ENCODE peak calls at places on chromosomes 3 and 15, in eight cellular contexts. Z, S, H, E, O, D, L and X are unnamed samples.

GRCh38 chr3:136476280-136476679 is 226.1 kb downstream of the PCCB start:
- DNase-seq in Z (no peak), S (no peak), H (no peak), E (no peak), O (no peak), D (no peak), L (no peak), X (no peak)

GRCh38 chr3:151169700-151170224 is 33.3 kb downstream of the GPR171 start:
- DNase-seq in Z (no peak), S (no peak), H (no peak), E (no peak), O (no peak), D (no peak), L (peak; percentile 14), X (no peak)

GRCh38 chr3:132652640-132653270 is 6.9 kb downstream of the ACAD11 start:
- DNase-seq in Z (no peak), S (no peak), H (no peak), E (no peak), O (peak; percentile 81), D (no peak), L (no peak), X (no peak)

GRCh38 chr15:86743283-86743903 is 663.7 kb downstream of the AGBL1 start:
- DNase-seq in Z (no peak), S (peak; percentile 18), H (peak; percentile 3), E (peak; percentile 82), O (peak; percentile 63), D (peak; percentile 87), L (peak; percentile 29), X (peak; percentile 73)

GRCh38 chr3:196634851-196635250 is 4.6 kb upstream of the NRROS start:
- DNase-seq in Z (no peak), S (no peak), H (no peak), E (no peak), O (no peak), D (no peak), L (no peak), X (no peak)

GRCh38 chr3:15861163-15861562 is 63.4 kb upstream of the ANKRD28 start:
- DNase-seq in Z (no peak), S (no peak), H (no peak), E (no peak), O (no peak), D (no peak), L (no peak), X (no peak)

GRCh38 chr3:21755896-21756295 is 4.9 kb upstream of the ZNF385D start:
- DNase-seq in Z (no peak), S (no peak), H (no peak), E (no peak), O (no peak), D (no peak), L (no peak), X (no peak)

GRCh38 chr15:63156086-63156707 is 1.1 kb downstream of the RPS27L start:
- DNase-seq in Z (no peak), S (peak; percentile 15), H (peak; percentile 34), E (peak; percentile 28), O (peak; percentile 13), D (no peak), L (peak; percentile 10), X (no peak)

GRCh38 chr15:28861031-28861534 is 12.6 kb upstream of the GOLGA6L7 start:
- DNase-seq in Z (no peak), S (no peak), H (no peak), E (no peak), O (no peak), D (peak; percentile 9), L (no peak), X (no peak)

GRCh38 chr3:53581671-53582070 is 87.3 kb downstream of the CACNA1D start:
- DNase-seq in Z (no peak), S (no peak), H (no peak), E (no peak), O (no peak), D (no peak), L (peak; percentile 71), X (no peak)

GRCh38 chr15:47429376-47429775 is 287.9 kb upstream of the SEMA6D start:
- DNase-seq in Z (no peak), S (no peak), H (no peak), E (no peak), O (no peak), D (no peak), L (no peak), X (no peak)

GRCh38 chr15:34987182-34987488 is 952 bp downstream of the ZNF770 start:
- DNase-seq in Z (no peak), S (no peak), H (peak; percentile 55), E (no peak), O (peak; percentile 11), D (no peak), L (no peak), X (peak; percentile 15)

GRCh38 chr3:113431811-113432210 is 9.5 kb downstream of the CFAP44 start:
- DNase-seq in Z (no peak), S (no peak), H (no peak), E (no peak), O (no peak), D (no peak), L (no peak), X (no peak)

GRCh38 chr3:70885636-70886035 is 573.2 kb upstream of the MDFIC2 start:
- DNase-seq in Z (no peak), S (peak; percentile 30), H (no peak), E (no peak), O (no peak), D (peak; percentile 18), L (no peak), X (no peak)

GRCh38 chr3:45055411-45056143 is 29.5 kb downstream of the CLEC3B start:
- DNase-seq in Z (no peak), S (peak; percentile 32), H (peak; percentile 59), E (peak; percentile 69), O (peak; percentile 51), D (peak; percentile 72), L (peak; percentile 24), X (no peak)

GRCh38 chr15:86916671-86917450 is 837.2 kb downstream of the AGBL1 start:
- DNase-seq in Z (no peak), S (no peak), H (no peak), E (peak; percentile 11), O (no peak), D (no peak), L (no peak), X (no peak)

GRCh38 chr3:54358327-54358726 is 236.0 kb downstream of the CACNA2D3 start:
- DNase-seq in Z (no peak), S (no peak), H (no peak), E (no peak), O (no peak), D (no peak), L (no peak), X (no peak)

GRCh38 chr3:45611619-45612018 is 17.1 kb downstream of the LIMD1 start:
- DNase-seq in Z (no peak), S (peak; percentile 11), H (no peak), E (peak; percentile 74), O (peak; percentile 33), D (no peak), L (peak; percentile 54), X (no peak)

GRCh38 chr15:73284073-73284472 is 84.7 kb downstream of the HCN4 start:
- DNase-seq in Z (no peak), S (peak; percentile 16), H (peak; percentile 56), E (no peak), O (peak; percentile 55), D (no peak), L (no peak), X (no peak)

GRCh38 chr15:31457161-31457560 is 130.5 kb downstream of the KLF13 start:
- DNase-seq in Z (no peak), S (peak; percentile 67), H (no peak), E (no peak), O (no peak), D (no peak), L (no peak), X (no peak)

GRCh38 chr3:139526146-139526545 is 13.4 kb downstream of the RBP1 start:
- DNase-seq in Z (no peak), S (no peak), H (no peak), E (no peak), O (no peak), D (no peak), L (no peak), X (no peak)

GRCh38 chr15:67774626-67775025 is 50.7 kb upstream of the SKOR1 start:
- DNase-seq in Z (no peak), S (no peak), H (no peak), E (no peak), O (no peak), D (no peak), L (no peak), X (no peak)

GRCh38 chr3:133295199-133295901 is 104.5 kb upstream of the BFSP2 start:
- DNase-seq in Z (no peak), S (no peak), H (no peak), E (no peak), O (peak; percentile 77), D (peak; percentile 16), L (no peak), X (no peak)

GRCh38 chr3:89964347-89964746 is 856.9 kb downstream of the EPHA3 start:
- DNase-seq in Z (no peak), S (no peak), H (no peak), E (no peak), O (no peak), D (no peak), L (no peak), X (no peak)
- TF ChIP-seq EZH2phosphoT487 in Z (no peak), S (no peak), H (no peak), E (no peak), O (no peak), D (no peak), L (no peak), X (no peak)

DNA sequence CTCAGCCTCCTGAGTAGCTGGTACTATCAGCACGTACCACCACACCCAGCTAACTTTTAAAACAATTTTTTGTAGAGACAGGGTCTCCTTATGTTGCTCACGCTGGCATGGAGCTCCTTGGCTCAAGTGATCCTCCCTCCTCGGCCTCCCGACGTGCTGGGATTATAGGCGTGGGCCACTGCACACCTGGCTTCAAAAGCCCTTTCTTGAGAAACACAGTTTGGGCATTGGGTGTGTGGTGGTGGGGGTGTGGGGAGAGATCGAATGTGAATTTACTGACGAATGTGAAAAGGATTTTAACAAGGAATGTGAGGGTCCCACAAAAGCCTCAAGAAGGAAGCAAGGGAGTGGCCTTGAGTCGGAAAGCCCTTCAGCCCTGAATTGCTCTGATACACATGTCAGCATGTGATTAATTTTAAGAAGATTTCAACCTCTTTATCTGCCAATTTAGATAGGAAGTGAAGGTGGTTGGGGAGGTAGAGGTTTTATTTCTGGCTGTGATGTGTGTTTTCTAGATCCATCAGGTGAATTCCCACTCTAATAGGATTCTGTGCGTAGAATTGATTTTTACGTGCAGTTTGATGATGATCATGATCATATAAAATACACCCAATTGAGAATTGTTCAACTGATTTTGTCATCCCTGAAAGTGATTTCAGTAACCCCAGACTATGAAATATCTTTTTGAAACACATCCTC is 1.1 kb downstream of the CCR4 start:
- DNase-seq in Z (no peak), S (no peak), H (no peak), E (no peak), O (no peak), D (no peak), L (no peak), X (no peak)
- H3K27ac ChIP-seq in Z (no peak overlapping the region), S (no peak overlapping the region), H (no peak overlapping the region), E (no peak overlapping the region), O (no peak overlapping the region), D (no peak overlapping the region), L (no peak overlapping the region), X (no peak overlapping the region)

GRCh38 chr3:169772951-169773816 is at the start of gene MYNN:
- DNase-seq in Z (peak; percentile 73), S (peak; percentile 93), H (peak; percentile 85), E (peak; percentile 92), O (peak; percentile 86), D (peak; percentile 94), L (peak; percentile 95), X (peak; percentile 96)
- TF ChIP-seq CTCF in Z (no peak), S (peak; percentile 50), H (no peak), E (peak; percentile 10), O (no peak), D (no peak), L (peak; percentile 32), X (peak; percentile 32)

GRCh38 chr3:115022835-115023398 is 124.2 kb downstream of the ZBTB20 start:
- DNase-seq in Z (no peak), S (no peak), H (no peak), E (no peak), O (peak; percentile 29), D (no peak), L (no peak), X (no peak)
- TF ChIP-seq EZH2phosphoT487 in Z (no peak), S (no peak), H (no peak), E (no peak), O (no peak), D (no peak), L (no peak), X (no peak)